ENCODE peak calls at places on chromosomes 11 and 22, in four cellular contexts. One of them, this sample, is unnamed.
A peak's percentile ranks its signal among the peaks of the same experiment; 100 is the strongest.

GRCh38 chr22:37045958-37046357 is 5.6 kb upstream of the KCTD17 start:
- DNase-seq in endodermal cell: peak; percentile 62
- DNase-seq in transverse colon: no peak
- DNase-seq in HCT116: no peak
- DNase-seq in this sample: no peak

GRCh38 chr11:119496453-119496852 is 73.5 kb upstream of the THY1 start:
- DNase-seq in endodermal cell: no peak
- DNase-seq in transverse colon: no peak
- DNase-seq in HCT116: no peak
- DNase-seq in this sample: no peak

GRCh38 chr22:45341503-45341902 is 31.8 kb downstream of the FAM118A start:
- DNase-seq in endodermal cell: no peak
- DNase-seq in transverse colon: no peak
- DNase-seq in HCT116: no peak
- DNase-seq in this sample: no peak

GRCh38 chr22:50104149-50104548 is 14.3 kb downstream of the MOV10L1 start:
- DNase-seq in endodermal cell: no peak
- DNase-seq in transverse colon: no peak
- DNase-seq in HCT116: no peak
- DNase-seq in this sample: no peak

GRCh38 chr22:49078076-49078710 is 749.5 kb downstream of the BRD1 start:
- DNase-seq in endodermal cell: no peak
- DNase-seq in transverse colon: no peak
- DNase-seq in HCT116: no peak
- DNase-seq in this sample: no peak

GRCh38 chr22:49777569-49778250 is 50.0 kb downstream of the BRD1 start:
- DNase-seq in endodermal cell: no peak
- DNase-seq in transverse colon: no peak
- DNase-seq in HCT116: no peak
- DNase-seq in this sample: no peak

GRCh38 chr11:44004452-44004833 is 43.3 kb upstream of the ACCSL start:
- DNase-seq in endodermal cell: no peak
- DNase-seq in transverse colon: no peak
- DNase-seq in HCT116: no peak
- DNase-seq in this sample: no peak

GRCh38 chr11:14537134-14537599 is 17.0 kb upstream of the PSMA1 start:
- DNase-seq in endodermal cell: peak; percentile 62
- DNase-seq in transverse colon: peak; percentile 32
- DNase-seq in HCT116: no peak
- DNase-seq in this sample: peak; percentile 11

GRCh38 chr11:33507967-33508366 is 192.7 kb downstream of the C11orf91 start:
- DNase-seq in endodermal cell: peak; percentile 50
- DNase-seq in transverse colon: no peak
- DNase-seq in HCT116: peak; percentile 6
- DNase-seq in this sample: peak; percentile 38

GRCh38 chr11:94853836-94854235 is 85.7 kb downstream of the AMOTL1 start:
- DNase-seq in endodermal cell: no peak
- DNase-seq in transverse colon: no peak
- DNase-seq in HCT116: no peak
- DNase-seq in this sample: no peak

GRCh38 chr11:44024977-44025376 is 22.8 kb upstream of the ACCSL start:
- DNase-seq in endodermal cell: no peak
- DNase-seq in transverse colon: no peak
- DNase-seq in HCT116: no peak
- DNase-seq in this sample: no peak

GRCh38 chr11:48037709-48038468 is 57.5 kb downstream of the PTPRJ start:
- DNase-seq in endodermal cell: no peak
- DNase-seq in transverse colon: no peak
- DNase-seq in HCT116: no peak
- DNase-seq in this sample: no peak

GRCh38 chr11:19079643-19080440 is 19.3 kb upstream of the MRGPRX2 start:
- DNase-seq in endodermal cell: peak; percentile 50
- DNase-seq in transverse colon: no peak
- DNase-seq in HCT116: peak; percentile 47
- DNase-seq in this sample: no peak

GRCh38 chr11:20671856-20672546 is 2.6 kb downstream of the NELL1 start:
- DNase-seq in endodermal cell: no peak
- DNase-seq in transverse colon: no peak
- DNase-seq in HCT116: peak; percentile 0
- DNase-seq in this sample: peak; percentile 43

GRCh38 chr22:24134090-24134846 is 47.0 kb upstream of the SUSD2 start:
- DNase-seq in endodermal cell: peak; percentile 59
- DNase-seq in transverse colon: peak; percentile 45
- DNase-seq in HCT116: no peak
- DNase-seq in this sample: no peak

GRCh38 chr22:30823015-30823370 is 128.3 kb downstream of the OSBP2 start:
- DNase-seq in endodermal cell: peak; percentile 82
- DNase-seq in transverse colon: no peak
- DNase-seq in HCT116: no peak
- DNase-seq in this sample: no peak

GRCh38 chr11:65790104-65790901 is 3.4 kb downstream of the OVOL1 start:
- DNase-seq in endodermal cell: no peak
- DNase-seq in transverse colon: no peak
- DNase-seq in HCT116: no peak
- DNase-seq in this sample: peak; percentile 33

GRCh38 chr11:13462311-13462927 is 603 bp downstream of the BTBD10 start:
- DNase-seq in endodermal cell: peak; percentile 91
- DNase-seq in transverse colon: peak; percentile 78
- DNase-seq in HCT116: peak; percentile 53
- DNase-seq in this sample: peak; percentile 71

GRCh38 chr22:28873183-28873964 is 10.0 kb upstream of the ZNRF3 start:
- DNase-seq in endodermal cell: no peak
- DNase-seq in transverse colon: no peak
- DNase-seq in HCT116: no peak
- DNase-seq in this sample: no peak

GRCh38 chr11:8381871-8382396 is 118.3 kb upstream of the LMO1 start:
- DNase-seq in endodermal cell: no peak
- DNase-seq in transverse colon: no peak
- DNase-seq in HCT116: no peak
- DNase-seq in this sample: no peak

GRCh38 chr11:36878747-36879146 is 280.7 kb upstream of the RAG2 start:
- DNase-seq in endodermal cell: no peak
- DNase-seq in transverse colon: no peak
- DNase-seq in HCT116: no peak
- DNase-seq in this sample: no peak

GRCh38 chr22:39818050-39818449 is 75.5 kb downstream of the ENTHD1 start:
- DNase-seq in endodermal cell: peak; percentile 56
- DNase-seq in transverse colon: no peak
- DNase-seq in HCT116: no peak
- DNase-seq in this sample: no peak

GRCh38 chr11:130437848-130438247 is 9.4 kb upstream of the ADAMTS8 start:
- DNase-seq in endodermal cell: no peak
- DNase-seq in transverse colon: no peak
- DNase-seq in HCT116: no peak
- DNase-seq in this sample: no peak

GRCh38 chr11:35618497-35619029 is 303 bp downstream of the FJX1 start:
- DNase-seq in endodermal cell: peak; percentile 84
- DNase-seq in transverse colon: peak; percentile 8
- DNase-seq in HCT116: no peak
- DNase-seq in this sample: peak; percentile 30

GRCh38 chr11:10413268-10413667 is 41.8 kb upstream of the AMPD3 start:
- DNase-seq in endodermal cell: no peak
- DNase-seq in transverse colon: peak; percentile 33
- DNase-seq in HCT116: peak; percentile 28
- DNase-seq in this sample: peak; percentile 75

GRCh38 chr11:45771194-45771941 is 33.6 kb upstream of the SLC35C1 start:
- DNase-seq in endodermal cell: peak; percentile 92
- DNase-seq in transverse colon: peak; percentile 76
- DNase-seq in HCT116: peak; percentile 50
- DNase-seq in this sample: peak; percentile 72

GRCh38 chr11:2838091-2838490 is 47.5 kb downstream of the CDKN1C start:
- DNase-seq in endodermal cell: no peak
- DNase-seq in transverse colon: no peak
- DNase-seq in HCT116: no peak
- DNase-seq in this sample: no peak
- H3K27ac ChIP-seq in endodermal cell: no peak overlapping the region
- H3K27ac ChIP-seq in transverse colon: no peak overlapping the region
- H3K27ac ChIP-seq in HCT116: no peak overlapping the region
- H3K27ac ChIP-seq in this sample: no peak overlapping the region

GRCh38 chr22:46712288-46712687 is 25.8 kb downstream of the CERK start:
- DNase-seq in endodermal cell: no peak
- DNase-seq in transverse colon: no peak
- DNase-seq in HCT116: no peak
- DNase-seq in this sample: no peak
- H3K4me3 ChIP-seq in endodermal cell: no peak overlapping the region
- H3K4me3 ChIP-seq in transverse colon: no peak overlapping the region
- H3K4me3 ChIP-seq in HCT116: no peak overlapping the region
- H3K4me3 ChIP-seq in this sample: no peak overlapping the region

GRCh38 chr22:38299001-38299651 is 18.1 kb downstream of the CSNK1E start:
- DNase-seq in endodermal cell: no peak
- DNase-seq in transverse colon: no peak
- DNase-seq in HCT116: no peak
- DNase-seq in this sample: no peak

GRCh38 chr22:38296372-38296771 is 20.9 kb downstream of the CSNK1E start:
- DNase-seq in endodermal cell: no peak
- DNase-seq in transverse colon: no peak
- DNase-seq in HCT116: no peak
- DNase-seq in this sample: no peak

GRCh38 chr22:38300197-38300945 is 16.9 kb downstream of the CSNK1E start:
- DNase-seq in endodermal cell: no peak
- DNase-seq in transverse colon: no peak
- DNase-seq in HCT116: no peak
- DNase-seq in this sample: peak; percentile 55

GRCh38 chr22:38299758-38300157 is 17.5 kb downstream of the CSNK1E start:
- DNase-seq in endodermal cell: no peak
- DNase-seq in transverse colon: no peak
- DNase-seq in HCT116: no peak
- DNase-seq in this sample: no peak

GRCh38 chr22:38298312-38299000 is 18.8 kb downstream of the CSNK1E start:
- DNase-seq in endodermal cell: peak; percentile 88
- DNase-seq in transverse colon: no peak
- DNase-seq in HCT116: peak; percentile 58
- DNase-seq in this sample: peak; percentile 45
- TF ChIP-seq CTCF in endodermal cell: peak; percentile 80
- TF ChIP-seq CTCF in transverse colon: peak; percentile 40
- TF ChIP-seq CTCF in HCT116: no peak
- TF ChIP-seq CTCF in this sample: peak; percentile 90

GRCh38 chr22:17152971-17153370 is 6.1 kb downstream of the HDHD5 start:
- DNase-seq in endodermal cell: no peak
- DNase-seq in transverse colon: peak; percentile 46
- DNase-seq in HCT116: no peak
- DNase-seq in this sample: no peak
- H3K27ac ChIP-seq in endodermal cell: no peak overlapping the region
- H3K27ac ChIP-seq in transverse colon: peak overlapping the region; percentile 11
- H3K27ac ChIP-seq in HCT116: no peak overlapping the region
- H3K27ac ChIP-seq in this sample: no peak overlapping the region

This sample was measured in WERI-Rb-1.